ENCODE peak calls at places on chromosomes 16 and 17, in ten cellular contexts. D is astrocyte; L is CD8-positive, alpha-beta memory T cell; Y is heart left ventricle; Z is DND-41; F is AG04450; R is brain microvascular endothelial cell; G is HCT116; M is A549; N is aorta. W is an unnamed sample.

GRCh38 chr17:83204230-83204725 is 124.9 kb downstream of the METRNL start:
- DNase-seq in D (no peak), L (peak), Y (no peak), Z (no peak), F (no peak), R (no peak), G (no peak), M (no peak), N (no peak), W (no peak)

GRCh38 chr17:37283414-37283961 is 92.3 kb upstream of the C17orf78 start:
- DNase-seq in D (peak), L (no peak), Y (no peak), Z (no peak), F (no peak), R (no peak), G (no peak), M (no peak), N (no peak), W (no peak)

GRCh38 chr16:7239547-7239946 is 93.1 kb upstream of the RBFOX1 start:
- DNase-seq in D (no peak), L (no peak), Y (no peak), Z (no peak), F (no peak), R (no peak), G (no peak), M (no peak), N (no peak), W (no peak)

GRCh38 chr17:66538776-66539175 is 236.4 kb downstream of the PRKCA start:
- DNase-seq in D (no peak), L (no peak), Y (no peak), Z (no peak), F (no peak), R (no peak), G (no peak), M (no peak), N (no peak), W (no peak)

GRCh38 chr16:12252616-12253015 is 276.1 kb downstream of the SNX29 start:
- DNase-seq in D (no peak), L (no peak), Y (no peak), Z (no peak), F (no peak), R (no peak), G (no peak), M (no peak), N (no peak), W (no peak)

GRCh38 chr16:53131363-53132071 is 76.7 kb downstream of the CHD9 start:
- DNase-seq in D (no peak), L (peak), Y (peak), Z (peak), F (no peak), R (no peak), G (no peak), M (peak), N (peak), W (peak)

GRCh38 chr17:32822996-32823395 is 53.9 kb downstream of the MYO1D start:
- DNase-seq in D (no peak), L (no peak), Y (no peak), Z (no peak), F (no peak), R (peak), G (no peak), M (no peak), N (no peak), W (no peak)

GRCh38 chr17:40450175-40450574 is 6.9 kb downstream of the IGFBP4 start:
- DNase-seq in D (no peak), L (no peak), Y (no peak), Z (peak), F (no peak), R (no peak), G (peak), M (peak), N (no peak), W (peak)

GRCh38 chr16:1674751-1675664 is 3.1 kb upstream of the JPT2 start:
- DNase-seq in D (peak), L (no peak), Y (no peak), Z (no peak), F (peak), R (peak), G (no peak), M (peak), N (no peak), W (no peak)

GRCh38 chr17:78356163-78356713 is 3.6 kb downstream of the SOCS3 start:
- DNase-seq in D (peak), L (peak), Y (no peak), Z (peak), F (peak), R (peak), G (no peak), M (peak), N (peak), W (peak)

GRCh38 chr16:87279094-87279658 is 38.0 kb downstream of the C16orf95 start:
- DNase-seq in D (no peak), L (no peak), Y (no peak), Z (no peak), F (no peak), R (no peak), G (no peak), M (no peak), N (no peak), W (no peak)

GRCh38 chr16:58843675-58844074 is 109.6 kb upstream of the GOT2 start:
- DNase-seq in D (peak), L (no peak), Y (no peak), Z (no peak), F (no peak), R (peak), G (peak), M (no peak), N (no peak), W (no peak)

GRCh38 chr16:54772400-54772799 is 158.3 kb upstream of the IRX5 start:
- DNase-seq in D (no peak), L (no peak), Y (no peak), Z (no peak), F (no peak), R (no peak), G (no peak), M (no peak), N (no peak), W (no peak)

DNA sequence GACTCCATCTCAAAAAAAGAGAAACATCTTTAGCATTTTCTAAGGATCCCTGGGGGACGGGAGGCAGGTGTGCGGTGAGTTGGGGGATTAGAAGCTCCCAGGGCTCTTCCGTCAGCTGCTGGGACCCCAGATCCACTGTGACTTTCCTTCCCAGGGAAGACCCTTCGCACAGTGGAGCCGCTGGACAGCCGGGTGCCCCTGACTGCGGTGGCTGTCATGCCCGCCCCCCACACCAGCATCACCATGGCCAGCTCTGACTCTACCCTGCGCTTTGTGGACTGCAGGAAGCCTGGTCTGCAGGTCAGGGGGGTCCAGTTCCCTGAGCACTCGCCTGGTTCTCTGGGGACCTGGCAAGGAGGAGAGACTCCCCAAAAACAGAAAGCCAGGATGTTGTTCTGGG is 7.3 kb upstream of the SERPINF2 start:
- DNase-seq in D (no peak), L (no peak), Y (no peak), Z (no peak), F (no peak), R (no peak), G (no peak), M (no peak), N (no peak), W (no peak)
- H3K27ac ChIP-seq in D (no peak), L (no peak), Y (no peak), Z (no peak), F (no peak), R (no peak), G (no peak), M (peak), N (no peak), W (no peak)

GRCh38 chr17:9837551-9838471 is 12.1 kb downstream of the GLP2R start:
- DNase-seq in D (peak), L (no peak), Y (peak), Z (no peak), F (no peak), R (peak), G (no peak), M (peak), N (peak), W (no peak)
- H3K4me3 ChIP-seq in D (no peak), L (no peak), Y (no peak), Z (no peak), F (no peak), R (no peak), G (no peak), M (peak), N (no peak), W (no peak)

DNA sequence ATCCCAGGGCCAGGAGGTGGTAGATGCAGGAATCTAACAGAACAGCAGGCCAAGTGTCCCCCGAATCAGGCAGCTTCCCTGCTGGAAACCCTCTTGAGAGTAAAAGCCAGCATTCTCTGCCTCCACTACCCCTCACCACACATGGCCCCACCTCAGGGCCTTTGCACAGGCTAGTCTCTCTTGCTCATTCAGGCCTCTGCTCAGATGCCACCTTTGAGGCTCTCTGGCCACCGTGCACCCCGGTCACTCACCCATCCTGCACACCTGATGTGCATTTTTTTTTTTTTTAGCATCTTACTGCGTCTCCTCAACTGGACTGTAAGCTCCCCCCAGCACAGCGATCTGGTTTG is 34.5 kb upstream of the GSE1 start:
- DNase-seq in D (no peak), L (no peak), Y (no peak), Z (no peak), F (no peak), R (no peak), G (no peak), M (no peak), N (no peak), W (no peak)
- H3K27ac ChIP-seq in D (no peak), L (no peak), Y (no peak), Z (no peak), F (no peak), R (no peak), G (no peak), M (no peak), N (no peak), W (no peak)

GRCh38 chr16:15611610-15612009 is 31.3 kb downstream of the MARF1 start:
- DNase-seq in D (peak), L (no peak), Y (no peak), Z (no peak), F (no peak), R (peak), G (no peak), M (no peak), N (no peak), W (no peak)
- H3K4me3 ChIP-seq in D (no peak), L (no peak), Y (no peak), Z (no peak), F (no peak), R (no peak), G (no peak), M (no peak), N (no peak), W (no peak)

GRCh38 chr17:80797741-80798594 is 193.7 kb upstream of the CHMP6 start:
- DNase-seq in D (no peak), L (no peak), Y (no peak), Z (no peak), F (no peak), R (no peak), G (no peak), M (no peak), N (no peak), W (no peak)

GRCh38 chr17:80795090-80795609 is 196.5 kb upstream of the CHMP6 start:
- DNase-seq in D (no peak), L (no peak), Y (no peak), Z (no peak), F (no peak), R (no peak), G (no peak), M (no peak), N (no peak), W (no peak)

GRCh38 chr17:80794281-80795089 is 197.2 kb upstream of the CHMP6 start:
- DNase-seq in D (no peak), L (no peak), Y (no peak), Z (no peak), F (no peak), R (no peak), G (no peak), M (no peak), N (peak), W (no peak)

GRCh38 chr17:80795737-80796136 is 195.9 kb upstream of the CHMP6 start:
- DNase-seq in D (no peak), L (no peak), Y (no peak), Z (no peak), F (no peak), R (no peak), G (no peak), M (no peak), N (peak), W (no peak)

DNA sequence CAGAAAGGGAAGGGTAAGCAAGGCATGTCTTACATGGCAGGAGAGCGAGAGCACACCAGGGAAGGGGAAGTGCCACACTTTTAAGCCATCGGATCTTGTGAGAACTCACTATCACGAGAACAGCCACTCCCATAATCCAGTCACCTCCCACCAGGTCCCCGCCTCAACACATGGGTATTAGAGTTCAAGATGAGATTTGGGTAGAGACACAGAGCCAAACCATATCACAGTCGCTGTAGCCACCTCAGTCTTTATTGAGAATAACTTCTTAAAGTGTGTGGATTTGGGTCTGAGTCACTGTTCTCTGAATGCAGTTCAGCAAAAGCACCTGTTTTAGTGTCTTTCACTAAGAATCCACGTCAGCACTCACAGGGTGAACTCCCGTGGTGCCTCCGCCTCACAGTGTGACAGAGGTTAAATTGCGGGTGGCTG is 195.2 kb upstream of the CHMP6 start:
- DNase-seq in D (no peak), L (no peak), Y (no peak), Z (no peak), F (no peak), R (no peak), G (no peak), M (no peak), N (no peak), W (peak)
- H3K27ac ChIP-seq in D (no peak), L (no peak), Y (no peak), Z (no peak), F (no peak), R (no peak), G (no peak), M (no peak), N (no peak), W (no peak)

GRCh38 chr16:48479319-48479718 is 94.1 kb upstream of the SIAH1 start:
- DNase-seq in D (no peak), L (no peak), Y (no peak), Z (no peak), F (no peak), R (no peak), G (no peak), M (no peak), N (no peak), W (no peak)
- H3K4me3 ChIP-seq in D (no peak), L (no peak), Y (no peak), Z (no peak), F (no peak), R (no peak), G (no peak), M (no peak), N (no peak), W (no peak)

GRCh38 chr17:35243459-35244204 is 760 bp downstream of the SLFN5 start:
- DNase-seq in D (peak), L (peak), Y (peak), Z (peak), F (no peak), R (peak), G (no peak), M (peak), N (peak), W (peak)
- H3K27ac ChIP-seq in D (peak), L (peak), Y (peak), Z (peak), F (peak), R (peak), G (peak), M (peak), N (peak), W (peak)

GRCh38 chr17:74429604-74430384 is 2.1 kb upstream of the GPRC5C start:
- DNase-seq in D (no peak), L (no peak), Y (no peak), Z (no peak), F (no peak), R (no peak), G (no peak), M (no peak), N (peak), W (no peak)
- H3K4me3 ChIP-seq in D (no peak), L (no peak), Y (peak), Z (no peak), F (no peak), R (no peak), G (peak), M (peak), N (peak), W (no peak)

GRCh38 chr17:38800237-38800760 is 943 bp upstream of the PIP4K2B start:
- DNase-seq in D (no peak), L (no peak), Y (no peak), Z (no peak), F (no peak), R (no peak), G (no peak), M (no peak), N (no peak), W (no peak)
- H3K27ac ChIP-seq in D (no peak), L (peak), Y (peak), Z (peak), F (peak), R (peak), G (peak), M (peak), N (peak), W (peak)

GRCh38 chr17:3904486-3904885 is 11.6 kb upstream of the CAMKK1 start:
- DNase-seq in D (no peak), L (no peak), Y (no peak), Z (no peak), F (no peak), R (no peak), G (no peak), M (no peak), N (no peak), W (no peak)
- H3K4me3 ChIP-seq in D (no peak), L (no peak), Y (no peak), Z (no peak), F (no peak), R (no peak), G (no peak), M (no peak), N (no peak), W (no peak)